ENCODE peak calls at places on chromosomes 4 and X, in four cellular contexts. Q, C, H and K are unnamed samples. For H3K27me3, the result is how much of the 10 kb centered on the place peaks cover.

GRCh38 chr4:40874331-40874730 is 124.6 kb downstream of the NSUN7 start:
- DNase-seq in Q (no peak), C (no peak), H (no peak), K (peak)

GRCh38 chr4:75658881-75659280 is 14.3 kb downstream of the G3BP2 start:
- DNase-seq in Q (no peak), C (peak), H (no peak), K (no peak)

GRCh38 chrX:69298466-69299140 is 133.3 kb upstream of the PJA1 start:
- DNase-seq in Q (no peak), C (peak), H (no peak), K (no peak)

GRCh38 chr4:14399919-14400706 is 602.2 kb upstream of the CPEB2 start:
- DNase-seq in Q (no peak), C (no peak), H (no peak), K (no peak)

GRCh38 chr4:106095408-106095807 is 200.1 kb downstream of the NPNT start:
- DNase-seq in Q (no peak), C (peak), H (no peak), K (peak)

GRCh38 chrX:150324035-150324728 is 38.9 kb upstream of the MAMLD1 start:
- DNase-seq in Q (no peak), C (peak), H (no peak), K (peak)

GRCh38 chr4:185758807-185759206 is 53.2 kb downstream of the SORBS2 start:
- DNase-seq in Q (no peak), C (no peak), H (no peak), K (no peak)

GRCh38 chr4:162016991-162017390 is 146.8 kb downstream of the FSTL5 start:
- DNase-seq in Q (no peak), C (no peak), H (no peak), K (no peak)

GRCh38 chr4:87232241-87232640 is 11.8 kb upstream of the KLHL8 start:
- DNase-seq in Q (no peak), C (no peak), H (no peak), K (no peak)

GRCh38 chr4:27888523-27888922 is 1027.9 kb downstream of the STIM2 start:
- DNase-seq in Q (no peak), C (no peak), H (no peak), K (no peak)

GRCh38 chr4:159747983-159748382 is 645.1 kb downstream of the RAPGEF2 start:
- DNase-seq in Q (no peak), C (no peak), H (no peak), K (no peak)
- H3K56ac ChIP-seq in Q (no peak), C (no peak), H (no peak), K (no peak)

DNA sequence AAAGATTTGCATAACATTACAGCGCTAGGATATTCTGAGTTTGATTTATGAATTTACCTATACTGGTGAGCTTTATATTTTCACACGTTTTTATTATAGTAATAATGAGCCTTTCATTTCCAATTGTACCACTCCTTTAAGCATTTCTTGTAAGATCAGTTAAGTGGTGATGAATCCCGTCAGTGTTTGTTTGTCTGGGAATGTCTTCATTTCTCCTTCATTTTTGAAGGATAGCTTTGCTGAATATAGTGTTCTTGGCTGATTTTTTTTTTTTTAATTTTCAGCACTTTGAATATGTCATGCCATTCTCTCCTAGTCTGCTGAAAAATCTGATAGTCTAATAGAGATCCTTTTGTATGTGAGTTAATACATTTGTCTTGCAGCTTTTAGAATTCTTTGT is 70.1 kb downstream of the IL15 start:
- DNase-seq in Q (no peak), C (no peak), H (no peak), K (no peak)
- H3K27me3 ChIP-seq in Q (under half), C (under half), H (under half), K (under half)

GRCh38 chr4:142497606-142498005 is 348.5 kb downstream of the INPP4B start:
- DNase-seq in Q (no peak), C (no peak), H (no peak), K (no peak)

DNA sequence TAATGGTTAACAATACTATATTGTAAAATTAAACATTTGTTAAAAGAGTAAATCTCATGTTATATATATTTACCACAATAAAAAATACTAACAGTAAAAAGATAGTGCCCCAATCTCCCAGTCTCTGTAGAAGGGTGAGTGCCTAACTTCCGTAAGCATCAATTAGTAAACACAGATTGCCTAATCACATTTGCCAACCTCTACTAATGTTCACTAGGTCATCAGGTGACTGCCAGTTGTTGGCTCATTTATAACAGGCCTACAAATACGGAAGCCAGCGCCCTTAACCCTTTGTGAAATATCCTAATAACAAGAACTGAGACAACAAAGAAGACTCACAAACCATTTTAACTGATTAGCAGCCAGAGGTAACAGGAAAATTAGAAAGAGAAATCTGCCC is 345.1 kb downstream of the INPP4B start:
- DNase-seq in Q (no peak), C (no peak), H (no peak), K (peak)
- H4K8ac ChIP-seq in Q (no peak), C (no peak), H (no peak), K (no peak)

GRCh38 chr4:138045036-138045435 is 197.1 kb downstream of the SLC7A11 start:
- DNase-seq in Q (no peak), C (no peak), H (no peak), K (no peak)
- H3K56ac ChIP-seq in Q (no peak), C (no peak), H (no peak), K (no peak)

DNA sequence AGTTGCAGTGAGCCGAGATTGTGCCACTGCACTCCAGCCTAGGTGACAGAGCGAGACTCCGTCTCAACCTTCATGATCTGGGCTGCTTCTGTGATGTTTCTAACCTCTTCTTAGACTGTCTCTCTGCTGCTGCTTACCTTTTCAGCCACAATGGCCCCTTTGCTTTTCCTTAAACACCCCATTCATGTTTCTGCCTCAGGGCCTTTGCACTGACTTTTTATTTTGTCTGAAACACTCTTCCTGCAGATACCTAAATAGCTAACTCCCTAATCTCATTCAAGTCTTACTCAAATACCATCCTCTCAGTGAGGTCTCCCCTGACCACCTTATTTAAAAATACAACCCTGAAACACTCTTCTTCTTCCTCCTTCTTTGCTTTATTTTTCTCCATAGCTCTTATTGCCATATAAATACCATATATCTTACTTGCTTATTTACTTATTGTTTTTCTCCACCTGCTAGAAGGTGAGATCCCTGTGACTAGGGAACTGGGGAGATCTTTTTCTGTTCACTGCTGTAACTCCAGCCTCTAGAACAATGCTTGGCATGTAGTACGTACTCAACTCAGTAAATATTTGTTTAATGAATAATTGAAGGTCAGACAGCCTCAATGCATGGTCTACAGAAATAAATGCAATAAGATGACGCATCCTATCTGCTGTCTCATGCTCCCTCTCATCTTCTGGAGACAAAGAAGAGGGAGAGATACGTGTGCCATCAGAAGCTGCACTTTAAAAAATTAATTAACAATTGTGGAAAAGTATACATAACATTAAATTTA is 43.8 kb upstream of the SETD7 start:
- DNase-seq in Q (no peak), C (peak), H (no peak), K (no peak)
- H3K27me3 ChIP-seq in Q (under half), C (under half), H (under half), K (under half)